ENCODE peak calls at places on chromosomes 12 and 14, in five cellular contexts. D, O, V, L and G are unnamed samples.

GRCh38 chr14:68685419-68686211 is 107.3 kb downstream of the ZFP36L1 start:
- DNase-seq in D (peak), V (peak), L (no peak), O (peak), G (no peak)

GRCh38 chr12:13073191-13073590 is 29.0 kb downstream of the FAM234B start:
- DNase-seq in L (peak), D (no peak), O (no peak), V (no peak), G (no peak)

GRCh38 chr14:105979446-105979845 is 453.1 kb downstream of the TMEM121 start:
- DNase-seq in V (no peak), D (no peak), L (no peak), O (no peak), G (no peak)

GRCh38 chr14:105153739-105154475 is 14.7 kb downstream of the JAG2 start:
- DNase-seq in D (no peak), O (no peak), V (peak), L (no peak), G (no peak)

GRCh38 chr14:78785265-78785664 is 615.1 kb downstream of the NRXN3 start:
- DNase-seq in D (no peak), V (no peak), O (no peak), L (no peak), G (no peak)

GRCh38 chr12:132454949-132455418 is 35.0 kb upstream of the FBRSL1 start:
- DNase-seq in V (no peak), D (no peak), O (no peak), L (no peak), G (no peak)

GRCh38 chr12:93245543-93245942 is 132.2 kb upstream of the NUDT4 start:
- DNase-seq in D (no peak), O (no peak), V (no peak), L (no peak), G (no peak)

GRCh38 chr12:67681145-67681778 is 32.7 kb downstream of the DYRK2 start:
- DNase-seq in V (no peak), O (no peak), D (peak), L (peak), G (no peak)

GRCh38 chr12:23722655-23723054 is 226.8 kb downstream of the SOX5 start:
- DNase-seq in O (no peak), V (no peak), L (no peak), D (no peak), G (no peak)

GRCh38 chr12:91579516-91580263 is 397.1 kb upstream of the DCN start:
- DNase-seq in D (no peak), L (no peak), V (no peak), O (no peak), G (no peak)